ENCODE peak calls at places on chromosome 3, in four cellular contexts. N is WTC11, J is heart left ventricle, T is thyroid gland. O is an unnamed sample.
A peak's percentile ranks its signal among the peaks of the same experiment; 100 is the strongest.

GRCh38 chr3:134564991-134565390 is 79.1 kb downstream of the CEP63 start:
- DNase-seq in N (no peak), T (no peak), J (no peak), O (no peak)

GRCh38 chr3:23041918-23042696 is 161.0 kb upstream of the UBE2E2 start:
- DNase-seq in T (no peak), J (peak; percentile 35), N (no peak), O (no peak)

GRCh38 chr3:63940389-63940757 is 28.2 kb upstream of the SCAANT1 start:
- DNase-seq in T (no peak), N (no peak), J (no peak), O (no peak)

GRCh38 chr3:48128779-48129178 is 59.4 kb downstream of the CDC25A start:
- DNase-seq in N (no peak), J (no peak), T (peak; percentile 14), O (no peak)

GRCh38 chr3:172675371-172676193 is 35.3 kb downstream of the NCEH1 start:
- DNase-seq in J (no peak), N (no peak), T (no peak), O (no peak)

GRCh38 chr3:32569540-32570425 is 875 bp downstream of the DYNC1LI1 start:
- DNase-seq in J (peak; percentile 70), T (peak; percentile 69), N (peak; percentile 94), O (peak; percentile 6)

GRCh38 chr3:178665747-178666146 is 129.5 kb downstream of the KCNMB2 start:
- DNase-seq in J (peak; percentile 35), T (no peak), N (no peak), O (peak; percentile 69)

GRCh38 chr3:188950832-188951489 is 220.8 kb upstream of the TPRG1 start:
- DNase-seq in N (no peak), J (peak; percentile 78), T (peak; percentile 19), O (peak; percentile 93)

GRCh38 chr3:128278130-128278529 is 124.8 kb downstream of the EEFSEC start:
- DNase-seq in J (no peak), N (no peak), T (no peak), O (no peak)

GRCh38 chr3:44931791-44932190 is 44.2 kb downstream of the ZDHHC3 start:
- DNase-seq in T (no peak), N (no peak), J (no peak), O (no peak)

GRCh38 chr3:97658670-97659285 is 105.8 kb upstream of the ARL6 start:
- DNase-seq in N (no peak), T (no peak), J (no peak), O (no peak)

GRCh38 chr3:39249453-39250115 is 30.3 kb downstream of the CX3CR1 start:
- DNase-seq in T (no peak), J (no peak), N (no peak), O (no peak)

GRCh38 chr3:42713747-42714146 is 11.1 kb upstream of the HHATL start:
- DNase-seq in N (no peak), T (no peak), J (no peak), O (no peak)

GRCh38 chr3:186909078-186909853 is 21.1 kb upstream of the ST6GAL1 start:
- DNase-seq in T (no peak), N (peak; percentile 50), J (no peak), O (no peak)

GRCh38 chr3:168540726-168541125 is 445.0 kb upstream of the GOLIM4 start:
- DNase-seq in J (no peak), T (no peak), N (no peak), O (no peak)

GRCh38 chr3:183180105-183180763 is 17.7 kb upstream of the LAMP3 start:
- DNase-seq in N (no peak), J (no peak), T (no peak), O (no peak)

GRCh38 chr3:111282024-111282423 is 210.4 kb downstream of the NECTIN3 start:
- DNase-seq in N (no peak), T (no peak), J (no peak), O (no peak)

GRCh38 chr3:111283165-111283564 is 211.5 kb downstream of the NECTIN3 start:
- DNase-seq in J (no peak), N (no peak), T (no peak), O (no peak)

GRCh38 chr3:111278961-111279360 is 207.3 kb downstream of the NECTIN3 start:
- DNase-seq in J (no peak), T (no peak), N (no peak), O (no peak)

GRCh38 chr3:111277226-111277625 is 205.6 kb downstream of the NECTIN3 start:
- DNase-seq in N (no peak), J (no peak), T (peak; percentile 6), O (peak; percentile 45)
- TF ChIP-seq CTCF in N (no peak), J (no peak), T (no peak), O (peak; percentile 52)

GRCh38 chr3:46527239-46527638 is 29.5 kb downstream of the RTP3 start:
- DNase-seq in J (no peak), N (no peak), T (no peak), O (no peak)

GRCh38 chr3:46521096-46521495 is 23.3 kb downstream of the RTP3 start:
- DNase-seq in T (no peak), J (no peak), N (no peak), O (no peak)

GRCh38 chr3:46524008-46524407 is 26.2 kb downstream of the RTP3 start:
- DNase-seq in T (peak; percentile 59), N (no peak), J (no peak), O (no peak)

GRCh38 chr3:46523556-46523955 is 25.8 kb downstream of the RTP3 start:
- DNase-seq in J (no peak), N (no peak), T (no peak), O (no peak)

DNA sequence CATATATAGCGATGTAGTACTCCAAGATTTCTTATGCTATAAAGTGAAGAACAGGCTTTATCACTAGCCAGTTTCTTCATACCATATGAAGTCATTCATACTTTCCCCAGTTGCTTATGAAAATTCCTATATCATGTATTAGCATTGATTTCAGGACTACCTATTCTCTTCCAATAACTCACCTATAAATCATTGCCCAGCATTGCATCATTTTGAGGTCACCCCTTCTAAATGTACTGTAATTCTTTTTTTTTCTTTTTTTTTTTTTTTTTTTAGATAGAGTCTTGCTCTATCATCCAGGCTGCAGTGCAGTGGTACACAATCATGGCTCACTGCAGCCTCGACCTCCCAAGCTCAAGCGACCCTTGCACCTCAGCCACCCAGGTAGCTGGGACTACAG is 27.1 kb downstream of the RTP3 start:
- DNase-seq in N (no peak), T (no peak), J (no peak), O (no peak)
- TF ChIP-seq CTCF in N (no peak), T (no peak), J (no peak), O (no peak)

GRCh38 chr3:49563040-49563578 is 8.8 kb downstream of the BSN start:
- DNase-seq in J (no peak), T (peak; percentile 15), N (peak; percentile 47), O (no peak)
- TF ChIP-seq CTCF in J (no peak), T (no peak), N (no peak), O (no peak)

GRCh38 chr3:132735589-132735988 is 13.4 kb upstream of the NPHP3 start:
- DNase-seq in N (no peak), J (no peak), T (no peak), O (no peak)

GRCh38 chr3:132726341-132726823 is 4.2 kb upstream of the NPHP3 start:
- DNase-seq in N (no peak), J (no peak), T (no peak), O (no peak)

DNA sequence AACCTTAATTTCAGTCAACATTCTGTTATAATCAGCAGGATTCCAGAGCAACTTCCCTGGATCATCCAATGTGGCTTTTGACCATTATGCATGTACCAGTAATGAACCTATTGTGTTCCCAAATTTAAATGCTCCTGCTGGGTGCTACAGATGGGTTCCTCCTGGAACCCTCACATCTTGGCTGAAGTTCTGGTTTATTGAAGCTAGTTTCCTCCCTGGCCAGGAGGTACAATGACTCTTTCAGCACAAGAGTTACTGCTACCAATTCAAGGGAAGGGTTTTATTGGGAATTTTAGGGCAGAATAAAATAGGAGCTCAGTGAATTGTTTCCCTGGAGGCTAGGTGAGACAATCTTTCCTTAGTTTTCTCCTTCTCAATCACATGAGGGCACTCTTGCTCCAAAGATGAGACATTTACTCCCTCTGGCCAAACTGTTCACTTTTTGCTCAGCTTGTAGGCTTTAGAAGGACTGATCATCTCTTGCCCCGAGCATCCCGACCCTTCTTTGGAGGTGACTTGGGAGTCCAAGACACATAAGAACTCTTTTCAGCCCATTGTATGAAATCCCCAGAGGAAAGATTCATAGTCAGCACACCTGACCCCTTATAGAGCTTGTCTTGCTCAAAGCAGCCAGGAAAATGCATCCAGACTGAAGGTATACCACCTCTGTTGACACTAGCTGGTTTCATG is 8.8 kb upstream of the NPHP3 start:
- DNase-seq in T (no peak), N (no peak), J (peak; percentile 18), O (no peak)
- TF ChIP-seq CTCF in T (peak; percentile 64), N (no peak), J (peak; percentile 18), O (peak; percentile 49)

GRCh38 chr3:24359645-24360462 is 134.8 kb downstream of the THRB start:
- DNase-seq in N (no peak), T (peak; percentile 25), J (no peak), O (no peak)
- TF ChIP-seq CTCF in N (no peak), T (peak; percentile 25), J (no peak), O (peak; percentile 57)

DNA sequence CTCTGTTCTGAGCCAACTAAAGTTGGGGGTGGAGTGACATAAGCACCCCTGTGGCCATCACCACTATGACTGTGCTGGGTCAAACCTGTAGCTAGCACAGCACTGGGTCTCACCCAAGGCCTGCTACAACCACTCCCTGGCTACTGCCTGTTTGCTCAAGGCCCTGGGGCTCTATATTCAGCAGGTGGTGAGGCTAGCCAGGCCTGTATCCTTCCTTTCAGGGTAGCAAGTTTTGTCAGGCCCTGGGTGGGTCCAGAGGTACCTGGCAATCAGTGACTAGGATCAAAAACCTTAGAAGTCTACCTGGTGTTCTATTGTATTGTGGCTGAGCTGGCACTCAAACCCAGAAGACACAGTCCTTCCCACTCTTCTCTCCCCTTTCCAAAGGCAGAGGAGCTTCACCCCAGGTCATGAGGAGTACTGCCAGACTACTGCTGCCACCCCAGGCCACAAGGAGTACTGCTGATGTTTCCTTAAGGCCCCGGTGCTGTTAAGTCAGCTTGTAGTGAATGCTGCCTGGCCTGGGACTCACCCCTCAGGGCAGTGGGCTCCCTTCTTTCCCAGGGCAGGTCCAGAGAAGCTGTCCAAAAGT is 170.8 kb downstream of the IGSF11 start:
- DNase-seq in T (no peak), J (no peak), N (peak; percentile 47), O (no peak)
- TF ChIP-seq CTCF in T (no peak), J (no peak), N (peak; percentile 30), O (no peak)